ENCODE peak calls at places on chromosomes 5 and 9, in four cellular contexts. L is heart right ventricle, X is uterus, I is neural progenitor cell. G is an unnamed sample.

GRCh38 chr9:125049212-125049611 is 94.1 kb downstream of the SCAI start:
- DNase-seq in X (no peak), I (peak; percentile 49), L (no peak), G (no peak)

GRCh38 chr5:125336401-125336800 is 590.0 kb upstream of the ZNF608 start:
- DNase-seq in L (no peak), X (no peak), I (no peak), G (no peak)

GRCh38 chr5:14671414-14671813 is 6.9 kb downstream of the OTULIN start:
- DNase-seq in L (no peak), I (no peak), X (no peak), G (no peak)

GRCh38 chr9:132757031-132757430 is 86.8 kb downstream of the GTF3C4 start:
- DNase-seq in X (no peak), L (no peak), I (no peak), G (peak; percentile 19)

GRCh38 chr5:68730220-68731010 is 363.4 kb upstream of the SLC30A5 start:
- DNase-seq in X (peak; percentile 77), L (no peak), I (no peak), G (no peak)

GRCh38 chr5:10091701-10092100 is 158.0 kb downstream of the ATPSCKMT start:
- DNase-seq in I (no peak), L (no peak), X (no peak), G (no peak)

GRCh38 chr5:139910901-139911300 is 115.3 kb downstream of the PSD2 start:
- DNase-seq in L (no peak), X (no peak), I (no peak), G (no peak)

GRCh38 chr5:97550164-97550563 is 367.1 kb upstream of the RIOK2 start:
- DNase-seq in I (peak; percentile 34), L (no peak), X (no peak), G (no peak)

GRCh38 chr5:67730917-67731474 is 484.6 kb upstream of the PIK3R1 start:
- DNase-seq in L (no peak), I (peak; percentile 13), X (no peak), G (peak; percentile 5)

GRCh38 chr9:33049680-33050361 is 24.7 kb downstream of the DNAJA1 start:
- DNase-seq in X (no peak), I (no peak), L (no peak), G (no peak)

GRCh38 chr5:118778951-118779350 is 209.4 kb downstream of the DTWD2 start:
- DNase-seq in I (no peak), X (no peak), L (no peak), G (no peak)

GRCh38 chr9:5799314-5799713 is 33.6 kb downstream of the ERMP1 start:
- DNase-seq in L (no peak), X (no peak), I (peak; percentile 21), G (peak; percentile 7)

GRCh38 chr5:34022131-34022705 is 14.4 kb upstream of the AMACR start:
- DNase-seq in L (no peak), I (no peak), X (no peak), G (no peak)

GRCh38 chr9:98899399-98900056 is 44.2 kb upstream of the COL15A1 start:
- DNase-seq in L (no peak), X (no peak), I (no peak), G (no peak)

GRCh38 chr5:96081276-96081858 is 119.7 kb upstream of the ELL2 start:
- DNase-seq in X (no peak), I (no peak), L (no peak), G (no peak)

GRCh38 chr5:145118109-145118508 is 717.0 kb downstream of the PRELID2 start:
- DNase-seq in X (no peak), I (no peak), L (no peak), G (no peak)

GRCh38 chr9:5652810-5653209 is 23.9 kb downstream of the RIC1 start:
- DNase-seq in L (no peak), X (no peak), I (no peak), G (no peak)

GRCh38 chr9:35257986-35258664 is 96.3 kb downstream of the UNC13B start:
- DNase-seq in L (no peak), X (no peak), I (no peak), G (no peak)

GRCh38 chr5:14580037-14581034 is 1.3 kb upstream of the OTULINL start:
- DNase-seq in X (peak; percentile 18), I (no peak), L (no peak), G (no peak)

GRCh38 chr5:110054240-110054639 is 364.5 kb downstream of the MAN2A1 start:
- DNase-seq in L (no peak), X (no peak), I (peak; percentile 20), G (no peak)

GRCh38 chr9:121367651-121368510 is 2.2 kb downstream of the STOM start:
- DNase-seq in L (no peak), I (peak; percentile 64), X (no peak), G (no peak)

GRCh38 chr9:121371495-121371911 is 1.5 kb upstream of the STOM start:
- DNase-seq in X (no peak), I (no peak), L (no peak), G (no peak)

GRCh38 chr9:121372563-121373400 is 2.7 kb upstream of the STOM start:
- DNase-seq in L (no peak), X (peak; percentile 66), I (no peak), G (no peak)

GRCh38 chr9:121372239-121372562 is 2.2 kb upstream of the STOM start:
- DNase-seq in L (no peak), I (no peak), X (no peak), G (no peak)

GRCh38 chr9:121369595-121370265 is at the start of gene STOM:
- DNase-seq in L (peak; percentile 92), I (peak; percentile 23), X (peak; percentile 91), G (no peak)
- H3K4me3 ChIP-seq in L (peak within 1 kb of the TSS; percentile 84), I (peak within 1 kb of the TSS; percentile 60), X (peak within 1 kb of the TSS; percentile 74), G (peak within 1 kb of the TSS; percentile 66)

GRCh38 chr5:136089804-136090203 is 42.8 kb upstream of the SMAD5 start:
- DNase-seq in X (peak; percentile 43), I (no peak), L (no peak), G (no peak)
- H3K36me3 ChIP-seq in X (no peaks in the 10 kb centered on the region), I (no peaks in the 10 kb centered on the region), L (no peaks in the 10 kb centered on the region), G (no peaks in the 10 kb centered on the region)

GRCh38 chr5:98827862-98828261 is 54.4 kb downstream of the RGMB start:
- DNase-seq in L (no peak), I (no peak), X (no peak), G (no peak)
- H3K27me3 ChIP-seq in L (no peaks in the 10 kb centered on the region), I (no peaks in the 10 kb centered on the region), X (no peaks in the 10 kb centered on the region), G (no peaks in the 10 kb centered on the region)

DNA sequence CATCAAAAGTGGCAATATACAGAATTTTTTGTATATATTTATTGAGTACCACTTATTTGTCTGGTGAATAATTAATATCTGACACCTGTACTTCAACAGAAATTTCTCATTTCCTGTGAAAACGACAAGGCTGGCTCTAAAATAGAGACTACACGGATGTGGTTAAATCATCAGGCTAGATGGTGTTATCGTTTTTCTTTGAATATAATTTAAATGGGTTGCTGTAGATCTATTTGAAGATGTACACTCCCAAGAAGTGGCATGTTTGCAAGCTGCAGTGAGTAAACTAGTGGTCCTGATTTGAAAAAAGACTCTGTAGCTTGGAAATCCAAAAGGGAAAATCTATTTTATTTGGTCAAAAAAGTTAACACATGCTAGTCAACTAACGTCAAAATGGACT is 13.9 kb downstream of the ST8SIA4 start:
- DNase-seq in L (no peak), X (no peak), I (no peak), G (no peak)
- H3K4me3 ChIP-seq in L (peak overlapping the region; percentile 42), X (peak overlapping the region; percentile 0), I (no peak overlapping the region), G (no peak overlapping the region)

GRCh38 chr9:120568816-120569215 is 11.2 kb downstream of the CDK5RAP2 start:
- DNase-seq in X (no peak), L (no peak), I (no peak), G (no peak)

GRCh38 chr9:120574473-120574872 is 5.5 kb downstream of the CDK5RAP2 start:
- DNase-seq in L (no peak), X (no peak), I (no peak), G (no peak)

GRCh38 chr9:120569556-120569955 is 10.4 kb downstream of the CDK5RAP2 start:
- DNase-seq in I (no peak), X (no peak), L (no peak), G (no peak)

GRCh38 chr9:120570296-120570695 is 9.7 kb downstream of the CDK5RAP2 start:
- DNase-seq in X (no peak), L (no peak), I (no peak), G (no peak)

DNA sequence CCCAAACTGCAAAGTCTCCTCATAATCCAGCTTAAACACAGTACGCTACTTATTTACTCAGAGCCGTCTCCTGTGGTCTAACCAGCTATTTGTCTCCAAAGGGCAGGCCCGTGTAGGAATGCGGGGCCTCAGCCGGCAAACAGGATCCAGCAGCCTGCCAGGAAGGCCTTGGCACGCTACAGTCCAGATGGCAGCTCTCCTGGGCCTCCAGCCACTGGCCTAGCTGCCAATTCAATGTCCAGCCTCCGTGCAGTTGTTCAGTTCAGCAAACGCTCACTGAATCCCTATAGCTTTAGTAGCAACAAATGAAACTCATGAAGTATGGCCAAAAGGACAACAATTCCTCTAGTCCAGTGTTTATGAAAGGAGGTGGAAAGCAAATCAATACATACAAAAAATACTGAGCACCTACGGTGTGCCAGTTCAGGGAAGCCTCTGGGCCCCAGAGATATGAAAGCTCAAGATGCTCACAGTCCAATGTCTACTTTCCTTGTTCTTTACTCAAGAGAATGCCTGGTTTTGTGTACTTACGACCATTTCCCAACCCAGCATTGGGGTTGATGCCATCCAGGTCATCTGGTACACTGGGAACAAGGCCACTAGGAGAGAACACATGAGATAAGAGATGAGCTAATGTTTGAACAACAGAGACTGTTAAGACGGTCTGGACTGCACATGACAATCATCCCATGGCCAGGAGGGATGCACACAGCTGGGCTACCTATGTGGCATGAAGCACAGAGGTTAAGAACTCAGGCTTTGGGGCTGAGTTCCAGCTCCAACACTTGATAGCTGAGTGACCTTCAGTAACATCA is 8.3 kb downstream of the CDK5RAP2 start:
- DNase-seq in X (no peak), L (peak; percentile 64), I (no peak), G (no peak)
- H3K36me3 ChIP-seq in X (no peaks in the 10 kb centered on the region), L (peaks cover 53% of the 10 kb centered on the region), I (no peaks in the 10 kb centered on the region), G (peaks cover 21% of the 10 kb centered on the region)

GRCh38 chr9:79008916-79009315 is 562.8 kb upstream of the TLE4 start:
- DNase-seq in L (no peak), I (no peak), X (no peak), G (no peak)

GRCh38 chr9:79012561-79012960 is 559.2 kb upstream of the TLE4 start:
- DNase-seq in I (no peak), L (no peak), X (no peak), G (no peak)

GRCh38 chr9:79003514-79003913 is 568.3 kb upstream of the TLE4 start:
- DNase-seq in X (no peak), L (no peak), I (no peak), G (no peak)

GRCh38 chr9:79011461-79011860 is 560.3 kb upstream of the TLE4 start:
- DNase-seq in X (no peak), I (no peak), L (no peak), G (no peak)

DNA sequence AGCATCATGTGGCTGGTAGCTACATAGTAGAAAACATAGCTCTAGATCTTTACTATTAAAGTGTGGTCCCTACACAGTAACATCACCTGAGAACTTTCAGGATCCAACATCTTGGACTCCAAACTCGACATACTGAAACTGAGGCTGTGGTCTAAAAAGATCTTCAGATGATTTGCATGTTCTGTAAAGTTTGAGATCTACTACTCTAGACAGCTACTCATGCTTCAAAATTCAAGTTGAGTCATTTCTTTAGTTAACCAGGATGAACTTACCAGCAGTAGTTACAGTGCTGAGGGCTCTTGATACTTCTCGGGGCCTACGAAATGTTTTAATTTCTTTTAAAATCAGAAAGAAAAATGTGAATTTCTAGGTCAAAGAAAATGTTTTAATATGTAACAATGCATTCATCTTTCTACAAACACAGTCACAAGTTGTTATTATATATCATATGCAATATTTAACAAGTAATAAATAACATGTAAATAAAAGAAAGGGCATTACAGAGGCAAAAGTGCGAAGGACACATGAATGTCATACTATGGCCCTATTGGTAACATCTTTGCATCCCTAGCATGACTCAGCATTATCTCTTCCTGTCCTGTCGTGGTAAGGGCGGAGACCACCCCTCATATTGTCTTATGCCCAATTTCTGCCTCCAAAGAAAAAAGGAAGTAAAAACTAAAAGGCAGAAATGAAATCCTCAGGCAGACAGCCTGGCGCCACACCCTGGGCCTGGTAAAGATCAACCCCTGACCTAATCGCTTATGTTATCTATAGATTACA is 563.9 kb upstream of the TLE4 start:
- DNase-seq in I (no peak), L (no peak), X (no peak), G (no peak)
- H3K27me3 ChIP-seq in I (no peaks in the 10 kb centered on the region), L (no peaks in the 10 kb centered on the region), X (no peaks in the 10 kb centered on the region), G (no peaks in the 10 kb centered on the region)

G was measured in H7.